ENCODE peak calls at places on chromosomes 1 and 21, in four cellular contexts. M is HepG2, A is GM12878, B is K562. E is an unnamed sample.

GRCh38 chr1:15616704-15617172 is 520 bp upstream of the DDI2 start:
- DNase-seq in B (no peak), M (no peak), A (no peak), E (no peak)

GRCh38 chr1:243903904-243904303 is 53.9 kb upstream of the AKT3 start:
- DNase-seq in A (no peak), B (no peak), M (no peak), E (peak)

GRCh38 chr1:221886311-221887090 is 144.6 kb upstream of the DUSP10 start:
- DNase-seq in A (no peak), B (no peak), M (no peak), E (no peak)

GRCh38 chr1:196309386-196309785 is 298.9 kb downstream of the KCNT2 start:
- DNase-seq in M (peak), B (no peak), A (no peak), E (no peak)

GRCh38 chr1:159122005-159122621 is 45.5 kb upstream of the AIM2 start:
- DNase-seq in A (peak), B (no peak), M (no peak), E (no peak)

GRCh38 chr1:36609241-36610027 is 126.7 kb upstream of the CSF3R start:
- DNase-seq in B (peak), M (peak), A (no peak), E (peak)

GRCh38 chr21:34933609-34934345 is 115.3 kb downstream of the RUNX1 start:
- DNase-seq in B (no peak), M (no peak), A (no peak), E (no peak)

GRCh38 chr1:58422436-58422835 is 124.1 kb downstream of the OMA1 start:
- DNase-seq in B (no peak), M (no peak), A (no peak), E (no peak)

GRCh38 chr1:162389971-162390370 is 8.4 kb downstream of the C1orf226 start:
- DNase-seq in M (no peak), B (peak), A (no peak), E (no peak)

GRCh38 chr1:156889802-156890585 is 3.5 kb upstream of the PEAR1 start:
- DNase-seq in A (no peak), B (peak), M (peak), E (peak)

GRCh38 chr1:22749919-22750670 is 39.5 kb downstream of the EPHB2 start:
- DNase-seq in M (no peak), B (no peak), A (peak), E (no peak)

GRCh38 chr21:36927718-36928117 is 38.8 kb downstream of the HLCS start:
- DNase-seq in A (peak), M (peak), B (peak), E (peak)

GRCh38 chr1:95080446-95080845 is 7.7 kb upstream of the ALG14 start:
- DNase-seq in B (no peak), A (no peak), M (no peak), E (no peak)

GRCh38 chr1:43454270-43455011 is 710 bp upstream of the HYI start:
- DNase-seq in B (peak), M (no peak), A (peak), E (peak)

GRCh38 chr1:18482721-18483425 is 2.1 kb downstream of the KLHDC7A start:
- DNase-seq in A (no peak), M (no peak), B (no peak), E (no peak)

GRCh38 chr1:8120693-8121260 is 94.7 kb upstream of the ERRFI1 start:
- DNase-seq in M (peak), B (no peak), A (peak), E (no peak)

GRCh38 chr1:233240839-233241682 is 54.5 kb downstream of the PCNX2 start:
- DNase-seq in M (peak), B (peak), A (no peak), E (no peak)

GRCh38 chr21:26115899-26116298 is 54.7 kb downstream of the APP start:
- DNase-seq in A (no peak), B (no peak), M (no peak), E (no peak)

GRCh38 chr1:21871943-21872342 is 59.9 kb downstream of the LDLRAD2 start:
- DNase-seq in A (no peak), B (no peak), M (no peak), E (no peak)

GRCh38 chr1:153422450-153423068 is 6.2 kb downstream of the S100A7A start:
- DNase-seq in A (no peak), M (peak), B (peak), E (no peak)

GRCh38 chr1:151847867-151848596 is 5.5 kb downstream of the THEM5 start:
- DNase-seq in A (no peak), M (no peak), B (no peak), E (no peak)

GRCh38 chr1:209516771-209517471 is 66.6 kb upstream of the CAMK1G start:
- DNase-seq in A (no peak), M (no peak), B (no peak), E (no peak)

GRCh38 chr1:29518183-29518835 is 282.0 kb downstream of the PTPRU start:
- DNase-seq in A (no peak), M (no peak), B (no peak), E (no peak)

GRCh38 chr21:18548249-18548648 is 144.7 kb upstream of the TMPRSS15 start:
- DNase-seq in B (no peak), M (no peak), A (no peak), E (no peak)

GRCh38 chr1:60503216-60503615 is 429.6 kb upstream of the C1orf87 start:
- DNase-seq in B (no peak), A (no peak), M (no peak), E (no peak)

GRCh38 chr1:108830119-108831008 is 26.5 kb downstream of the AKNAD1 start:
- DNase-seq in M (peak), B (peak), A (no peak), E (no peak)

GRCh38 chr1:89547563-89548485 is 23.2 kb downstream of the LRRC8B start:
- DNase-seq in B (no peak), A (no peak), M (peak), E (no peak)

GRCh38 chr1:197736689-197737088 is 38.6 kb downstream of the DENND1B start:
- DNase-seq in A (no peak), M (no peak), B (no peak), E (no peak)

GRCh38 chr1:11397151-11397902 is 81.6 kb upstream of the DISP3 start:
- DNase-seq in A (no peak), B (no peak), M (no peak), E (no peak)
- TF ChIP-seq BRCA1 in A (no peak), B (no peak), M (no peak), E (no peak)

DNA sequence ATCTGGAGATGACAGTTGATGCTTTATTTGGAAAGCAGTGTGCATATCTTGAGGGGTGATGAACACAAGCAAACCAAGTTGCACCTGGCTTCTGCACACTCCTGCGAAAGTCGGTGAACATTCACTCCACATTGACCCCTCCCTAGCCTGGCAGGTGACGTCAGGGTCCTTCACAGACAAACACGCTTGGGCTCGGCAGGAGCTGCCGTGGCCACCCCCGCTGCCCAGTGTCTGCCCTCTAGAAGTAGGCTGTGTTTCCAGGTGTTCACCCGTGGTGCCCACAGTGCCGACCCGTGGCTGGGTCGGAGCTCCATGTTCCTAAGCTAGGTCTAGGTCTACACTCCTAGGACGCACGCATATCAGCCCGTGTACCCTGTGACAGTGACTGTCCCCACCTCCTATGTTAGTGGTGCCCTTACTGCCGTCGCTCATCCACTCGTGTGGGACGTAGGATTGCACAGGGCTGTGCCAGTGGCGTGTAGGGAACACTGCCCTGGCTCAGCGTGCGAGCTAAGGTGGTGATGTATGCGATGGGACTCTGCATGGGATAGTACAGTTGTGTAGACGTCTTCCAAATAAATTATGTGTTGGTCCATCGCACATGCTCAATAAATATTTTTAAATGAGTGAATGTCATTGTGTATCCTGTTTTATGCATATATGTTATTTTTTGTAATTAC is 29.0 kb downstream of the PRMT2 start:
- DNase-seq in B (no peak), M (no peak), A (no peak), E (no peak)
- TF ChIP-seq BRCA1 in B (no peak), M (no peak), A (no peak), E (no peak)

DNA sequence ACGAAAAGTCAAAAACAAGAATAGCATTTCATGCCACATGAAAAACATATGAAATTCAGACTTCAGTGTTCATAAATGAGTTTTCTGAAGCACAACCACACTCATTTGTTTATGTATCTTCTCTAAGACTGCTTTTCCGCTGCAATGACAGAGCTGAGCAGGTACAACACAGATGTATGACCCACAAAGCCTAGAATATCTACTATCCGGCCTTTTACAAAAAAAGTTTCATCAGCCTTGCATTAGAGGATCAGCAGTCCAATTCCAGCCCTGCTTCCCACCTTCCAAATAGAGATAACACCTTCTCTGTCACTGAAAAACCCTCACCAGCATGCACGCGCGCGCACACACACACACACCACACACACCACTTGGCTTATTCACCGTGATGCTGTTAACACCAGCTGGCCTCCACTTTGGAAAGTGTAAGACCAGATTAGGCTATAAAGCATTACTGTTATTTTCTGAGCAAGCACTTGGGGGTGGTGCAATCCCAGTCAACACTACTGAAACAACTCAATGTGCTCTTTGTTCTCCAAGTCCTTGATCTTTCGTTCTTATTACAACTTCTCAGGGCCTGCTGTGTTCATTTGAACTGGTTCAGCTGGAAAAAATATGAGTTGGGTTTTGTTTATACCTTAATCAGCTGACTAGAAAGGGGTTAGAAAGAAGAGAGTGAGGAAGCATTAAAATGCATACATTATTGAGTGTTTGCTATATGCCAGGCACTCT is 90.0 kb downstream of the GLUL start:
- DNase-seq in M (peak), B (peak), A (no peak), E (no peak)
- TF ChIP-seq BRCA1 in M (peak), B (no peak), A (no peak), E (no peak)

DNA sequence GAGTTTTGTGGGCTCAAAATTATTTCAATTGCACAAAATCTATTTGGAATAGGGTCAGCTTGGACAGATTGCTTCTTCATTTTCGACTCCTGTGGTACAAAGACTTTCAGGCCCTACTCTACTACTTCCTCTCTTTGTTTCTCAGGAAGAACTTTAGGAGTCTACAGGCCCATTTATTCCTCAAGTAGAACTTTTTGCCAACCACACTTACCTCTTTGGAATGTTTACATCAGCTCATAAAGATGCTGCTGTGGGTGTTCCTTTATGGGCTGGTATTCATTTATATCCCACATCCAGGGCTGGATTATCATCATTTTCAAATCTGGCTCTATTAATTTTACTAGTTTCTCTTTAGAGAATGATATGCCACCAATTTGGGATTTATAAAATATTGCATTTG is 46.3 kb upstream of the TNFSF18 start:
- DNase-seq in M (no peak), B (no peak), A (no peak), E (no peak)
- TF ChIP-seq BRCA1 in M (no peak), B (no peak), A (no peak), E (no peak)

DNA sequence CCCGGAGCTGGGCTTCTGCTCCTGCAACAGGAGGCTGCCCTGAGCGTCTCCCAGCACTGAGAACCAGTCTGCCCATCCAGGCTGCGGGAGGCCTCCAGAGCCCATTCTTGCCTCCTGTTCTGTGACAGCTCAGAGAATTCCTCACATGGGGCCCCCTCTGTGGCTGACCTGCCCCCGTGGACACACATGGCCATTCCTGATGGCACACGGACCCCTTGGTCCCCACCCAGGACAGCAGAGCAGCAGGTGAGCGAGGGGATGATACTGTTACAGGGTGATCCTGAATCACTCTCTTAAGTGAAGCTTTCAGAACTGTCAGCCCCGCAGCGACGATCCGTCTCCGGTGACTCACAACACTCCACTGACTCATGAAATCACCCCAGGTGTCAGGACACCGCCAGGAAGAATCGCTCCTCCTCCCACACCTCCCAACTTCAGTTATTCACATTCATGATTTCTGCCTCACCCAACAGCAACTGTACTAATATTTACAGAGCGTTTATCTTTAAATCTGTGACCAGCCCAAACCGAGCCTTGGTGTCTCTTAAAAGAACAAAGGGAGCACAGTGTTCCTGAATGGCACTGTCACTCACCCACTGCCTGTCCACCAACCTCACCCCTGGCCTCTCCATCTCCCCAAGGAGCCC is 22.5 kb downstream of the CHD5 start:
- DNase-seq in B (peak), M (peak), A (no peak), E (no peak)
- TF ChIP-seq BRCA1 in B (no peak), M (no peak), A (no peak), E (no peak)

DNA sequence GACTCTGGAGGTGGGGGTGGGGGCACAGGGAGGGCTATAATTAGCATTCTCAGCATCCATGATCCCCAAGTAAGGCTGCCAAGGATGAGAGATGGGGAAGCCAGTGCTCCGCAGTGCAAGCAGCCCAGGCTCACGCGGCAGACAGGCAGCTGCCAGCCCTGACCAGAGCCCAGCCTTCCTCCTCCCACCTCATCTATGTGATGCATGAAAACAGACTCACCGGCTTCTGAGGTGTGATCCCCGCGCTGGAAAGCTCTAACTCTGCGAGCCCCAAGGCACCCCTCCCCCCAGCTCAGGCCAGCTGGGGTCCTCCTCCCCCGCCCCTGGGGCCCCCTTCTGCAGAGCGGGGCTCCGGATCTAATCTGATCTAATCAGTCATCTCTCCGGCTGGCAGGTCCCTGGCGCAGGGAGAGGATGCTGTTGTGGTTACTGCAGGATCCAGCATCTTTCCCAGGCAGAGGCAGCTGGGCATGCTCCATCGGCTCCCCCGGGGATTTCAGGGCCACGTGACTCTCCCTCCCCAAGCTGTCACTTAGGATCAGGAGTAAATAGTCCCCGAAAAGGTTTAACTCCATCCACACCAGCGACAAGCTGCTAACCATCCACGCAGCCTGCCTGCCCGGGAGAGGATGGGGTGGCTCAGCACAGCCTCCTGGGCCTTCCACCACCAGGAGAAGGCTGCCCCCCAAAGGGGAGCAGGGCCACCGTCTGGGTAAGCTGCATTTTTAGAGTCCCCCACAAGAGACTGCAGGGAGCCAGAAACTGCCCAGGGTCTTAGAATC is at the start of gene PLEKHA6:
- DNase-seq in B (peak), M (no peak), A (no peak), E (no peak)
- TF ChIP-seq BRCA1 in B (no peak), M (no peak), A (no peak), E (no peak)